ENCODE peak calls at places on chromosomes 2 and 18, in six cellular contexts. One of them, this sample, is unnamed.

GRCh38 chr2:96897491-96898134 is 27.7 kb upstream of the SEMA4C start:
- DNase-seq in endothelial cell: no peak
- DNase-seq in choroid plexus epithelial cell: peak; percentile 61
- DNase-seq in neural progenitor cell: no peak
- DNase-seq in bronchial epithelial cell: peak; percentile 57
- DNase-seq in AG04450: no peak
- DNase-seq in this sample: no peak

GRCh38 chr2:128729051-128729450 is 410.4 kb upstream of the HS6ST1 start:
- DNase-seq in neural progenitor cell: no peak
- DNase-seq in choroid plexus epithelial cell: no peak
- DNase-seq in bronchial epithelial cell: no peak
- DNase-seq in AG04450: no peak
- DNase-seq in endothelial cell: no peak
- DNase-seq in this sample: no peak

GRCh38 chr18:79123948-79124347 is 54.8 kb downstream of the ATP9B start:
- DNase-seq in endothelial cell: no peak
- DNase-seq in neural progenitor cell: no peak
- DNase-seq in choroid plexus epithelial cell: no peak
- DNase-seq in AG04450: no peak
- DNase-seq in bronchial epithelial cell: peak; percentile 21
- DNase-seq in this sample: no peak

GRCh38 chr2:240594511-240595380 is 8.2 kb downstream of the CAPN10 start:
- DNase-seq in AG04450: no peak
- DNase-seq in endothelial cell: no peak
- DNase-seq in choroid plexus epithelial cell: no peak
- DNase-seq in bronchial epithelial cell: no peak
- DNase-seq in neural progenitor cell: no peak
- DNase-seq in this sample: no peak

GRCh38 chr18:61606759-61607158 is 273.5 kb downstream of the CDH20 start:
- DNase-seq in neural progenitor cell: peak; percentile 56
- DNase-seq in AG04450: peak; percentile 68
- DNase-seq in endothelial cell: peak; percentile 69
- DNase-seq in choroid plexus epithelial cell: peak; percentile 89
- DNase-seq in bronchial epithelial cell: peak; percentile 96
- DNase-seq in this sample: peak; percentile 22

GRCh38 chr2:147449323-147450080 is 395.3 kb upstream of the ACVR2A start:
- DNase-seq in AG04450: no peak
- DNase-seq in endothelial cell: no peak
- DNase-seq in choroid plexus epithelial cell: no peak
- DNase-seq in bronchial epithelial cell: no peak
- DNase-seq in neural progenitor cell: peak; percentile 76
- DNase-seq in this sample: no peak

GRCh38 chr2:130813722-130814121 is 23.0 kb upstream of the ARHGEF4 start:
- DNase-seq in neural progenitor cell: no peak
- DNase-seq in AG04450: no peak
- DNase-seq in choroid plexus epithelial cell: no peak
- DNase-seq in bronchial epithelial cell: no peak
- DNase-seq in endothelial cell: no peak
- DNase-seq in this sample: no peak

GRCh38 chr2:226450141-226450540 is 349.5 kb downstream of the IRS1 start:
- DNase-seq in bronchial epithelial cell: peak; percentile 72
- DNase-seq in AG04450: no peak
- DNase-seq in endothelial cell: no peak
- DNase-seq in choroid plexus epithelial cell: no peak
- DNase-seq in neural progenitor cell: no peak
- DNase-seq in this sample: no peak

GRCh38 chr2:26215833-26216232 is 28.6 kb downstream of the HADHA start:
- DNase-seq in choroid plexus epithelial cell: no peak
- DNase-seq in bronchial epithelial cell: no peak
- DNase-seq in neural progenitor cell: no peak
- DNase-seq in endothelial cell: no peak
- DNase-seq in AG04450: no peak
- DNase-seq in this sample: no peak

GRCh38 chr2:72892506-72893173 is 5.4 kb downstream of the SPR start:
- DNase-seq in bronchial epithelial cell: peak; percentile 59
- DNase-seq in endothelial cell: peak; percentile 73
- DNase-seq in choroid plexus epithelial cell: peak; percentile 81
- DNase-seq in neural progenitor cell: peak; percentile 87
- DNase-seq in AG04450: peak; percentile 48
- DNase-seq in this sample: peak; percentile 73

GRCh38 chr2:166373951-166374350 is 1.8 kb downstream of the SCN9A start:
- DNase-seq in AG04450: peak; percentile 59
- DNase-seq in neural progenitor cell: no peak
- DNase-seq in choroid plexus epithelial cell: peak; percentile 92
- DNase-seq in endothelial cell: no peak
- DNase-seq in bronchial epithelial cell: peak; percentile 91
- DNase-seq in this sample: no peak

GRCh38 chr2:128318776-128319456 is at the start of gene HS6ST1:
- DNase-seq in neural progenitor cell: peak; percentile 95
- DNase-seq in choroid plexus epithelial cell: peak; percentile 80
- DNase-seq in bronchial epithelial cell: peak; percentile 33
- DNase-seq in endothelial cell: peak; percentile 86
- DNase-seq in AG04450: no peak
- DNase-seq in this sample: peak; percentile 94

GRCh38 chr2:535222-535621 is 142.0 kb downstream of the TMEM18 start:
- DNase-seq in bronchial epithelial cell: peak; percentile 4
- DNase-seq in AG04450: no peak
- DNase-seq in endothelial cell: no peak
- DNase-seq in choroid plexus epithelial cell: peak; percentile 51
- DNase-seq in neural progenitor cell: no peak
- DNase-seq in this sample: no peak

GRCh38 chr2:50344509-50345106 is 687.3 kb downstream of the NRXN1 start:
- DNase-seq in neural progenitor cell: peak; percentile 49
- DNase-seq in AG04450: no peak
- DNase-seq in bronchial epithelial cell: no peak
- DNase-seq in endothelial cell: peak; percentile 28
- DNase-seq in choroid plexus epithelial cell: no peak
- DNase-seq in this sample: peak; percentile 21

GRCh38 chr2:39780825-39781600 is 2.0 kb upstream of the THUMPD2 start:
- DNase-seq in bronchial epithelial cell: no peak
- DNase-seq in choroid plexus epithelial cell: peak; percentile 11
- DNase-seq in endothelial cell: no peak
- DNase-seq in neural progenitor cell: no peak
- DNase-seq in AG04450: no peak
- DNase-seq in this sample: no peak

GRCh38 chr2:101560780-101561315 is 85.9 kb upstream of the RFX8 start:
- DNase-seq in endothelial cell: no peak
- DNase-seq in AG04450: no peak
- DNase-seq in choroid plexus epithelial cell: no peak
- DNase-seq in bronchial epithelial cell: no peak
- DNase-seq in neural progenitor cell: no peak
- DNase-seq in this sample: no peak

GRCh38 chr2:36965751-36966369 is 476 bp downstream of the STRN start:
- DNase-seq in bronchial epithelial cell: peak; percentile 13
- DNase-seq in endothelial cell: peak; percentile 53
- DNase-seq in choroid plexus epithelial cell: peak; percentile 14
- DNase-seq in neural progenitor cell: peak; percentile 88
- DNase-seq in AG04450: no peak
- DNase-seq in this sample: peak; percentile 75

GRCh38 chr2:129754431-129754830 is 225.0 kb upstream of the RAB6C start:
- DNase-seq in AG04450: no peak
- DNase-seq in neural progenitor cell: no peak
- DNase-seq in endothelial cell: no peak
- DNase-seq in choroid plexus epithelial cell: no peak
- DNase-seq in bronchial epithelial cell: no peak
- DNase-seq in this sample: no peak

GRCh38 chr18:58195278-58195721 is 151.3 kb downstream of the NEDD4L start:
- DNase-seq in endothelial cell: peak; percentile 23
- DNase-seq in choroid plexus epithelial cell: no peak
- DNase-seq in bronchial epithelial cell: peak; percentile 40
- DNase-seq in neural progenitor cell: peak; percentile 41
- DNase-seq in AG04450: no peak
- DNase-seq in this sample: peak; percentile 30

GRCh38 chr2:24404582-24404981 is 44.2 kb upstream of the ITSN2 start:
- DNase-seq in neural progenitor cell: no peak
- DNase-seq in endothelial cell: no peak
- DNase-seq in choroid plexus epithelial cell: no peak
- DNase-seq in AG04450: no peak
- DNase-seq in bronchial epithelial cell: peak; percentile 14
- DNase-seq in this sample: no peak

GRCh38 chr2:60873381-60873780 is 8.0 kb upstream of the REL start:
- DNase-seq in choroid plexus epithelial cell: no peak
- DNase-seq in bronchial epithelial cell: no peak
- DNase-seq in AG04450: no peak
- DNase-seq in endothelial cell: no peak
- DNase-seq in neural progenitor cell: no peak
- DNase-seq in this sample: no peak

GRCh38 chr2:100121124-100121718 is 21.2 kb downstream of the AFF3 start:
- DNase-seq in choroid plexus epithelial cell: no peak
- DNase-seq in endothelial cell: no peak
- DNase-seq in neural progenitor cell: no peak
- DNase-seq in AG04450: no peak
- DNase-seq in bronchial epithelial cell: no peak
- DNase-seq in this sample: no peak

GRCh38 chr2:47309952-47310800 is 92.8 kb upstream of the MSH2 start:
- DNase-seq in endothelial cell: no peak
- DNase-seq in bronchial epithelial cell: no peak
- DNase-seq in AG04450: no peak
- DNase-seq in choroid plexus epithelial cell: peak; percentile 85
- DNase-seq in neural progenitor cell: peak; percentile 45
- DNase-seq in this sample: no peak

GRCh38 chr2:232891621-232892071 is 21.6 kb downstream of the SNORC start:
- DNase-seq in endothelial cell: no peak
- DNase-seq in bronchial epithelial cell: peak; percentile 84
- DNase-seq in neural progenitor cell: no peak
- DNase-seq in choroid plexus epithelial cell: peak; percentile 42
- DNase-seq in AG04450: no peak
- DNase-seq in this sample: no peak

GRCh38 chr2:223614534-223614933 is 12.4 kb upstream of the SCG2 start:
- DNase-seq in choroid plexus epithelial cell: no peak
- DNase-seq in neural progenitor cell: no peak
- DNase-seq in bronchial epithelial cell: no peak
- DNase-seq in AG04450: no peak
- DNase-seq in endothelial cell: no peak
- DNase-seq in this sample: no peak

GRCh38 chr2:223618172-223619035 is 16.2 kb upstream of the SCG2 start:
- DNase-seq in endothelial cell: peak; percentile 14
- DNase-seq in neural progenitor cell: peak; percentile 88
- DNase-seq in AG04450: no peak
- DNase-seq in bronchial epithelial cell: no peak
- DNase-seq in choroid plexus epithelial cell: no peak
- DNase-seq in this sample: no peak

GRCh38 chr2:223612501-223612900 is 10.3 kb upstream of the SCG2 start:
- DNase-seq in endothelial cell: no peak
- DNase-seq in neural progenitor cell: no peak
- DNase-seq in bronchial epithelial cell: no peak
- DNase-seq in AG04450: no peak
- DNase-seq in choroid plexus epithelial cell: no peak
- DNase-seq in this sample: no peak

GRCh38 chr2:223611061-223611460 is 8.9 kb upstream of the SCG2 start:
- DNase-seq in AG04450: no peak
- DNase-seq in neural progenitor cell: no peak
- DNase-seq in endothelial cell: no peak
- DNase-seq in choroid plexus epithelial cell: no peak
- DNase-seq in bronchial epithelial cell: no peak
- DNase-seq in this sample: no peak

GRCh38 chr2:223613017-223613950 is 11.1 kb upstream of the SCG2 start:
- DNase-seq in neural progenitor cell: peak; percentile 55
- DNase-seq in choroid plexus epithelial cell: peak; percentile 99
- DNase-seq in bronchial epithelial cell: peak; percentile 96
- DNase-seq in endothelial cell: peak; percentile 41
- DNase-seq in AG04450: peak; percentile 93
- DNase-seq in this sample: peak; percentile 54
- TF ChIP-seq CTCF in neural progenitor cell: no peak
- TF ChIP-seq CTCF in choroid plexus epithelial cell: peak; percentile 35
- TF ChIP-seq CTCF in bronchial epithelial cell: peak; percentile 8
- TF ChIP-seq CTCF in endothelial cell: no peak
- TF ChIP-seq CTCF in AG04450: peak; percentile 28
- TF ChIP-seq CTCF in this sample: no peak

GRCh38 chr2:67215636-67216035 is 181.5 kb upstream of the ETAA1 start:
- DNase-seq in neural progenitor cell: no peak
- DNase-seq in AG04450: no peak
- DNase-seq in endothelial cell: no peak
- DNase-seq in choroid plexus epithelial cell: no peak
- DNase-seq in bronchial epithelial cell: no peak
- DNase-seq in this sample: no peak
- TF ChIP-seq CTCF in neural progenitor cell: no peak
- TF ChIP-seq CTCF in AG04450: no peak
- TF ChIP-seq CTCF in endothelial cell: no peak
- TF ChIP-seq CTCF in choroid plexus epithelial cell: no peak
- TF ChIP-seq CTCF in bronchial epithelial cell: no peak
- TF ChIP-seq CTCF in this sample: no peak

DNA sequence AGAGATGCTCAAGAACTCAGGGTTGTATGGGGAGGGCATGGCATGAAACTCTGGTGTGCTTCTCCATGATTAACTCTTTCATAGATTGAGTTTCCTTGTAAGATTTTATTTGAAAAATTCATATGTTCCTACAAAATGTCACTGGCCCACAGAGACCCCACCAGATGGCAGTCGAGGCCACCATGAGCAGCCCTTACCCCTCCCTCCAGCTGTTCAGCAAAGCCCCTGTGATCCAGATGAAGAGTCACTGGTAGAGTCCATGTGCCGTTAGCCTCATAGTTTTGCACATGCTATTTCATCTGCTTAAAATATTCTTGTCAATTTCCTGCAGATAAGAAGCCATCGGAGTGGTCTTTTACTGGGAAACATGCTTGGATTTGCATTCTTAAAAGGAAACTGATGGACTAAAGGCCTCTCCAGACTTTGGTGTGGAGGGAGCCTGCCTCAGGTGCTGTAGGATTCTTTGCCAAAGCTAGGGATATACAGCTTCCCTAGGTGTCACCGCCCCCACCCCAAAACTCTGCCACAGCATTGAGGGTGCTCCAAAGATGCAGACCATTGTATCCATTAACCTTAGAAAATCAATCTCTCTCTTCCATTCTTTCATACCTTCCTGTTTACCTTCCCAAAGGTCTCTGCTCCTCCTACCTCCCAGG is 18.8 kb downstream of the ZNF385B start:
- DNase-seq in choroid plexus epithelial cell: peak; percentile 54
- DNase-seq in bronchial epithelial cell: no peak
- DNase-seq in AG04450: no peak
- DNase-seq in neural progenitor cell: peak; percentile 51
- DNase-seq in endothelial cell: peak; percentile 60
- DNase-seq in this sample: peak; percentile 51
- TF ChIP-seq CTCF in choroid plexus epithelial cell: peak; percentile 76
- TF ChIP-seq CTCF in bronchial epithelial cell: peak; percentile 1
- TF ChIP-seq CTCF in AG04450: peak; percentile 55
- TF ChIP-seq CTCF in neural progenitor cell: peak; percentile 65
- TF ChIP-seq CTCF in endothelial cell: peak; percentile 49
- TF ChIP-seq CTCF in this sample: peak; percentile 58

DNA sequence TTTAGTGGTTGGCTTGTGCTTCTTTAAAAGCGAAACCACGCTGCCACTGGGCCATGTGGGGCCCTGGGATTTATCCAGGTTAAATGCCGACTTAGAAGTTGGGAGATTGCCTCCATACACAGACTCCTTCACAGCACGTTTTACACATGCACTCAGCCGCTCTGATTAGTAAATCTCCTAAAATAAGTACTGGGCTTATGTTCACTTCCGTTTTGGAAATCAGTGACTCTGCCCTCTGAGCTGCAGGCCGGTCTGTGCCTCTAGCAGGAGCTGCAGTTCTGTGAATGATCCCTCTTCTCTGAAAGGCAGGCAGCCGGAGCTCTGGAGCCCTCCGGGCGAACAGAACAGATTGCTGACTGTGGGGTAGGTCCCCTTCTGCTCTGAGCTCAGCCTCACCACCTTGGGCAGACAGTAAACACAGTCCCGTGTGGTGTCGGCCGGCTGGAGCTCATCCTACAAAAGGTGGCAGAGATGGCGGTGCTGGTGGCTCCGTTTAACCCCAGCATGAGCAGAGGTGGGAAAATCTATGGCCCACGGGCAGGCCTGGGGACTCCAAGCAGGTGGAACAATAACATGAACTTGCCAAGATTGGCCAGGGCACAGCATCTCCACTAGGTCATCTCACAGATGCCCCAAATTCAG is 9.8 kb upstream of the RAB17 start:
- DNase-seq in choroid plexus epithelial cell: peak; percentile 70
- DNase-seq in endothelial cell: no peak
- DNase-seq in neural progenitor cell: no peak
- DNase-seq in AG04450: no peak
- DNase-seq in bronchial epithelial cell: no peak
- DNase-seq in this sample: no peak
- TF ChIP-seq CTCF in choroid plexus epithelial cell: peak; percentile 58
- TF ChIP-seq CTCF in endothelial cell: no peak
- TF ChIP-seq CTCF in neural progenitor cell: no peak
- TF ChIP-seq CTCF in AG04450: peak; percentile 39
- TF ChIP-seq CTCF in bronchial epithelial cell: no peak
- TF ChIP-seq CTCF in this sample: no peak